ENCODE peak calls at places on chromosomes 3 and 15, in four cellular contexts. C is AG08396, J is OCI-LY7, G is activated T-helper 1 cell treated with Interleukin-2 at 50 U/mL for 16 hours. K is an unnamed sample.

GRCh38 chr3:172607305-172608121 is 84.3 kb upstream of the TNFSF10 start:
- DNase-seq in J (no peak), C (peak), G (no peak), K (no peak)

GRCh38 chr15:68379759-68380290 is 52.1 kb downstream of the ITGA11 start:
- DNase-seq in C (no peak), G (no peak), J (peak), K (no peak)

GRCh38 chr15:57382222-57382621 is 5.9 kb downstream of the CGNL1 start:
- DNase-seq in G (no peak), C (no peak), J (no peak), K (no peak)

GRCh38 chr3:159829056-159829995 is 159.3 kb upstream of the IL12A start:
- DNase-seq in J (no peak), C (peak), G (no peak), K (peak)

GRCh38 chr15:88897456-88898194 is 2.3 kb upstream of the HAPLN3 start:
- DNase-seq in J (peak), G (peak), C (peak), K (peak)

GRCh38 chr3:157660847-157661246 is 157.6 kb upstream of the VEPH1 start:
- DNase-seq in C (no peak), G (no peak), J (no peak), K (no peak)

GRCh38 chr3:36480916-36481648 is 100.8 kb downstream of the STAC start:
- DNase-seq in G (no peak), C (peak), J (no peak), K (no peak)

GRCh38 chr3:11820540-11821041 is 26.1 kb downstream of the TAMM41 start:
- DNase-seq in C (no peak), J (no peak), G (no peak), K (no peak)

GRCh38 chr3:130827486-130827885 is 66.4 kb upstream of the ATP2C1 start:
- DNase-seq in J (no peak), G (no peak), C (no peak), K (no peak)

GRCh38 chr15:98562361-98562791 is 86.0 kb upstream of the IGF1R start:
- DNase-seq in G (no peak), C (no peak), J (no peak), K (no peak)

GRCh38 chr3:9678493-9678892 is 25.1 kb upstream of the CPNE9 start:
- DNase-seq in G (no peak), J (no peak), C (no peak), K (no peak)

GRCh38 chr3:48038971-48039481 is 22.8 kb upstream of the MAP4 start:
- DNase-seq in J (no peak), C (no peak), G (no peak), K (peak)

GRCh38 chr3:183540501-183541234 is 14.8 kb downstream of the KLHL6 start:
- DNase-seq in J (no peak), G (no peak), C (no peak), K (no peak)

GRCh38 chr3:196942915-196943277 is 568 bp upstream of the NCBP2 start:
- DNase-seq in C (peak), G (peak), J (peak), K (no peak)

GRCh38 chr3:165854696-165855095 is 17.5 kb upstream of the BCHE start:
- DNase-seq in J (peak), C (no peak), G (no peak), K (peak)

K was measured in NB4.